ENCODE peak calls at places on chromosomes 3 and 15, in nine cellular contexts. Z is stomach; U is lower lobe of right lung; W is RWPE1; R is activated CD4-positive, alpha-beta T cell treated with anti-CD3 and anti-CD28 coated beads, Interleukin-2, amount 50 U/mL, for 48 hours; G is cardiac fibroblast; S is hypothalamus; Q is GM12891; P is HuH-7.5. C is an unnamed sample.
A peak's percentile ranks its signal among the peaks of the same experiment; 100 is the strongest.

GRCh38 chr3:152298393-152299242 is 29.9 kb downstream of the MBNL1 start:
- DNase-seq in Z (peak; percentile 36), U (no peak), W (peak; percentile 75), R (peak; percentile 53), G (peak; percentile 96), S (peak; percentile 49), Q (no peak), P (no peak), C (peak; percentile 28)

GRCh38 chr15:60541784-60542617 is 63.1 kb upstream of the ICE2 start:
- DNase-seq in Z (no peak), U (no peak), W (no peak), R (no peak), G (no peak), S (no peak), Q (no peak), P (no peak), C (no peak)

GRCh38 chr3:196339493-196340254 is 1.5 kb upstream of the TM4SF19 start:
- DNase-seq in Z (no peak), U (no peak), W (no peak), R (no peak), G (peak; percentile 75), S (no peak), Q (no peak), P (no peak), C (no peak)

GRCh38 chr15:75810874-75811498 is 32.3 kb upstream of the UBE2Q2 start:
- DNase-seq in Z (no peak), U (no peak), W (no peak), R (no peak), G (no peak), S (no peak), Q (no peak), P (no peak), C (no peak)

GRCh38 chr3:139764936-139765335 is 87.2 kb upstream of the NMNAT3 start:
- DNase-seq in Z (no peak), U (no peak), W (no peak), R (no peak), G (peak; percentile 92), S (no peak), Q (no peak), P (no peak), C (no peak)

GRCh38 chr3:39284457-39284881 is 4.6 kb upstream of the CX3CR1 start:
- DNase-seq in Z (no peak), U (no peak), W (no peak), R (no peak), G (peak; percentile 7), S (no peak), Q (no peak), P (no peak), C (no peak)

GRCh38 chr3:39064646-39065045 is 12.8 kb downstream of the WDR48 start:
- DNase-seq in Z (no peak), U (no peak), W (no peak), R (no peak), G (peak; percentile 44), S (no peak), Q (no peak), P (no peak), C (no peak)

GRCh38 chr3:49790626-49791411 is 4.5 kb upstream of the IP6K1 start:
- DNase-seq in Z (no peak), U (no peak), W (no peak), R (no peak), G (no peak), S (no peak), Q (no peak), P (no peak), C (no peak)

GRCh38 chr15:40483919-40484318 is 13.1 kb downstream of the CHST14 start:
- DNase-seq in Z (no peak), U (no peak), W (no peak), R (no peak), G (no peak), S (no peak), Q (no peak), P (no peak), C (no peak)

GRCh38 chr15:100733088-100733487 is 130.7 kb downstream of the ASB7 start:
- DNase-seq in Z (no peak), U (no peak), W (no peak), R (no peak), G (peak; percentile 63), S (no peak), Q (no peak), P (no peak), C (no peak)

GRCh38 chr3:10368512-10368911 is 47.6 kb upstream of the SEC13 start:
- DNase-seq in Z (no peak), U (no peak), W (no peak), R (no peak), G (no peak), S (no peak), Q (no peak), P (no peak), C (no peak)